ENCODE peak calls at places on chromosomes 6 and 20, in nine cellular contexts. One of them, this sample, is unnamed.
A peak's percentile ranks its signal among the peaks of the same experiment; 100 is the strongest.

GRCh38 chr6:111743859-111744692 is 129.2 kb downstream of the FYN start:
- DNase-seq in HT-29: no peak
- DNase-seq in stimulated activated CD8-positive, alpha-beta memory T cell treated with anti-CD3 and anti-CD28 coated beads, Interleukin-2, amount 100 ng/mL, for 1 hour: no peak
- DNase-seq in RWPE1: no peak
- DNase-seq in spleen: no peak
- DNase-seq in EH: no peak
- DNase-seq in bronchial epithelial cell: no peak
- DNase-seq in activated gamma-delta T cell: no peak
- DNase-seq in OCI-LY7: no peak
- DNase-seq in this sample: no peak

GRCh38 chr20:17859616-17860232 is 108.9 kb downstream of the SNX5 start:
- DNase-seq in OCI-LY7: no peak
- DNase-seq in spleen: peak; percentile 87
- DNase-seq in HT-29: no peak
- DNase-seq in RWPE1: no peak
- DNase-seq in bronchial epithelial cell: no peak
- DNase-seq in EH: no peak
- DNase-seq in stimulated activated CD8-positive, alpha-beta memory T cell treated with anti-CD3 and anti-CD28 coated beads, Interleukin-2, amount 100 ng/mL, for 1 hour: peak; percentile 3
- DNase-seq in activated gamma-delta T cell: no peak
- DNase-seq in this sample: peak; percentile 30

GRCh38 chr6:82365011-82365751 is 1.6 kb downstream of the TPBG start:
- DNase-seq in stimulated activated CD8-positive, alpha-beta memory T cell treated with anti-CD3 and anti-CD28 coated beads, Interleukin-2, amount 100 ng/mL, for 1 hour: no peak
- DNase-seq in HT-29: peak; percentile 20
- DNase-seq in spleen: peak; percentile 74
- DNase-seq in activated gamma-delta T cell: no peak
- DNase-seq in OCI-LY7: no peak
- DNase-seq in bronchial epithelial cell: peak; percentile 37
- DNase-seq in EH: peak; percentile 46
- DNase-seq in RWPE1: peak; percentile 34
- DNase-seq in this sample: no peak

GRCh38 chr6:156910011-156910334 is 132.8 kb downstream of the ARID1B start:
- DNase-seq in spleen: no peak
- DNase-seq in stimulated activated CD8-positive, alpha-beta memory T cell treated with anti-CD3 and anti-CD28 coated beads, Interleukin-2, amount 100 ng/mL, for 1 hour: no peak
- DNase-seq in activated gamma-delta T cell: no peak
- DNase-seq in RWPE1: no peak
- DNase-seq in HT-29: no peak
- DNase-seq in EH: no peak
- DNase-seq in OCI-LY7: no peak
- DNase-seq in bronchial epithelial cell: no peak
- DNase-seq in this sample: no peak

GRCh38 chr6:14573267-14573666 is 455.7 kb downstream of the CD83 start:
- DNase-seq in spleen: no peak
- DNase-seq in HT-29: no peak
- DNase-seq in OCI-LY7: no peak
- DNase-seq in activated gamma-delta T cell: no peak
- DNase-seq in stimulated activated CD8-positive, alpha-beta memory T cell treated with anti-CD3 and anti-CD28 coated beads, Interleukin-2, amount 100 ng/mL, for 1 hour: no peak
- DNase-seq in bronchial epithelial cell: no peak
- DNase-seq in EH: no peak
- DNase-seq in RWPE1: no peak
- DNase-seq in this sample: no peak

GRCh38 chr6:137241481-137242011 is 22.4 kb upstream of the IFNGR1 start:
- DNase-seq in RWPE1: no peak
- DNase-seq in OCI-LY7: no peak
- DNase-seq in spleen: no peak
- DNase-seq in EH: peak; percentile 92
- DNase-seq in stimulated activated CD8-positive, alpha-beta memory T cell treated with anti-CD3 and anti-CD28 coated beads, Interleukin-2, amount 100 ng/mL, for 1 hour: no peak
- DNase-seq in bronchial epithelial cell: peak; percentile 62
- DNase-seq in HT-29: peak; percentile 73
- DNase-seq in activated gamma-delta T cell: no peak
- DNase-seq in this sample: no peak

GRCh38 chr6:21665436-21666199 is 72.1 kb downstream of the SOX4 start:
- DNase-seq in activated gamma-delta T cell: no peak
- DNase-seq in OCI-LY7: no peak
- DNase-seq in bronchial epithelial cell: no peak
- DNase-seq in HT-29: no peak
- DNase-seq in stimulated activated CD8-positive, alpha-beta memory T cell treated with anti-CD3 and anti-CD28 coated beads, Interleukin-2, amount 100 ng/mL, for 1 hour: no peak
- DNase-seq in RWPE1: no peak
- DNase-seq in EH: no peak
- DNase-seq in spleen: no peak
- DNase-seq in this sample: no peak

GRCh38 chr6:16760536-16761468 is at the start of gene ATXN1:
- DNase-seq in activated gamma-delta T cell: peak; percentile 40
- DNase-seq in spleen: peak; percentile 92
- DNase-seq in bronchial epithelial cell: peak; percentile 36
- DNase-seq in OCI-LY7: no peak
- DNase-seq in RWPE1: peak; percentile 42
- DNase-seq in stimulated activated CD8-positive, alpha-beta memory T cell treated with anti-CD3 and anti-CD28 coated beads, Interleukin-2, amount 100 ng/mL, for 1 hour: no peak
- DNase-seq in HT-29: peak; percentile 67
- DNase-seq in EH: no peak
- DNase-seq in this sample: peak; percentile 52

GRCh38 chr6:24855389-24856245 is 56.9 kb upstream of the ARMH2 start:
- DNase-seq in activated gamma-delta T cell: no peak
- DNase-seq in OCI-LY7: peak; percentile 86
- DNase-seq in RWPE1: peak; percentile 81
- DNase-seq in HT-29: peak; percentile 72
- DNase-seq in spleen: peak; percentile 85
- DNase-seq in bronchial epithelial cell: peak; percentile 64
- DNase-seq in stimulated activated CD8-positive, alpha-beta memory T cell treated with anti-CD3 and anti-CD28 coated beads, Interleukin-2, amount 100 ng/mL, for 1 hour: peak; percentile 32
- DNase-seq in EH: peak; percentile 75
- DNase-seq in this sample: peak; percentile 69

GRCh38 chr6:3831741-3832530 is 17.2 kb upstream of the FAM50B start:
- DNase-seq in bronchial epithelial cell: no peak
- DNase-seq in EH: no peak
- DNase-seq in stimulated activated CD8-positive, alpha-beta memory T cell treated with anti-CD3 and anti-CD28 coated beads, Interleukin-2, amount 100 ng/mL, for 1 hour: no peak
- DNase-seq in HT-29: no peak
- DNase-seq in RWPE1: no peak
- DNase-seq in OCI-LY7: no peak
- DNase-seq in spleen: no peak
- DNase-seq in activated gamma-delta T cell: no peak
- DNase-seq in this sample: no peak

GRCh38 chr6:151690303-151690702 is 117.2 kb upstream of the ESR1 start:
- DNase-seq in EH: peak; percentile 11
- DNase-seq in HT-29: no peak
- DNase-seq in RWPE1: no peak
- DNase-seq in stimulated activated CD8-positive, alpha-beta memory T cell treated with anti-CD3 and anti-CD28 coated beads, Interleukin-2, amount 100 ng/mL, for 1 hour: no peak
- DNase-seq in bronchial epithelial cell: no peak
- DNase-seq in spleen: no peak
- DNase-seq in activated gamma-delta T cell: no peak
- DNase-seq in OCI-LY7: peak; percentile 5
- DNase-seq in this sample: no peak

GRCh38 chr20:59692139-59692538 is 87.8 kb downstream of the PHACTR3 start:
- DNase-seq in activated gamma-delta T cell: no peak
- DNase-seq in stimulated activated CD8-positive, alpha-beta memory T cell treated with anti-CD3 and anti-CD28 coated beads, Interleukin-2, amount 100 ng/mL, for 1 hour: no peak
- DNase-seq in OCI-LY7: no peak
- DNase-seq in EH: no peak
- DNase-seq in RWPE1: no peak
- DNase-seq in HT-29: no peak
- DNase-seq in spleen: no peak
- DNase-seq in bronchial epithelial cell: no peak
- DNase-seq in this sample: no peak

This sample was measured in central memory CD8-positive, alpha-beta T cell.